ENCODE peak calls at places on chromosomes 16 and 17, in seven cellular contexts. One of them, this sample, is unnamed.

GRCh38 chr17:78925662-78926555 is 722 bp upstream of the TIMP2 start:
- DNase-seq in substantia nigra: peak; percentile 37
- DNase-seq in upper lobe of right lung: peak; percentile 86
- DNase-seq in Panc1: no peak
- DNase-seq in T follicular helper cell: no peak
- DNase-seq in GM03348: peak; percentile 94
- DNase-seq in NCI-H2107: no peak
- DNase-seq in this sample: no peak

GRCh38 chr16:86647561-86647960 is 69.2 kb downstream of the FOXL1 start:
- DNase-seq in substantia nigra: no peak
- DNase-seq in upper lobe of right lung: no peak
- DNase-seq in Panc1: no peak
- DNase-seq in T follicular helper cell: no peak
- DNase-seq in GM03348: no peak
- DNase-seq in NCI-H2107: no peak
- DNase-seq in this sample: no peak

GRCh38 chr17:57391857-57392256 is 135.5 kb downstream of the MSI2 start:
- DNase-seq in substantia nigra: no peak
- DNase-seq in upper lobe of right lung: no peak
- DNase-seq in Panc1: no peak
- DNase-seq in T follicular helper cell: no peak
- DNase-seq in GM03348: no peak
- DNase-seq in NCI-H2107: no peak
- DNase-seq in this sample: no peak

GRCh38 chr16:58678716-58679115 is 5.9 kb downstream of the SLC38A7 start:
- DNase-seq in substantia nigra: peak; percentile 60
- DNase-seq in upper lobe of right lung: no peak
- DNase-seq in Panc1: no peak
- DNase-seq in T follicular helper cell: no peak
- DNase-seq in GM03348: peak; percentile 43
- DNase-seq in NCI-H2107: no peak
- DNase-seq in this sample: peak; percentile 32

GRCh38 chr16:59053911-59054310 is 319.8 kb upstream of the GOT2 start:
- DNase-seq in substantia nigra: no peak
- DNase-seq in upper lobe of right lung: no peak
- DNase-seq in Panc1: no peak
- DNase-seq in T follicular helper cell: no peak
- DNase-seq in GM03348: no peak
- DNase-seq in NCI-H2107: no peak
- DNase-seq in this sample: no peak

GRCh38 chr17:31490991-31491793 is 99.7 kb downstream of the RAB11FIP4 start:
- DNase-seq in substantia nigra: no peak
- DNase-seq in upper lobe of right lung: no peak
- DNase-seq in Panc1: no peak
- DNase-seq in T follicular helper cell: no peak
- DNase-seq in GM03348: no peak
- DNase-seq in NCI-H2107: no peak
- DNase-seq in this sample: no peak

GRCh38 chr17:3004150-3004801 is 59.1 kb downstream of the OR1D5 start:
- DNase-seq in substantia nigra: peak; percentile 99
- DNase-seq in upper lobe of right lung: peak; percentile 98
- DNase-seq in Panc1: peak; percentile 61
- DNase-seq in T follicular helper cell: peak; percentile 49
- DNase-seq in GM03348: peak; percentile 92
- DNase-seq in NCI-H2107: peak; percentile 77
- DNase-seq in this sample: peak; percentile 81

GRCh38 chr17:20852541-20853370 is 190.1 kb downstream of the USP22 start:
- DNase-seq in substantia nigra: no peak
- DNase-seq in upper lobe of right lung: no peak
- DNase-seq in Panc1: no peak
- DNase-seq in T follicular helper cell: no peak
- DNase-seq in GM03348: no peak
- DNase-seq in NCI-H2107: no peak
- DNase-seq in this sample: peak; percentile 46

GRCh38 chr17:18183334-18184142 is at the start of gene ALKBH5:
- DNase-seq in substantia nigra: peak; percentile 96
- DNase-seq in upper lobe of right lung: peak; percentile 97
- DNase-seq in Panc1: peak; percentile 98
- DNase-seq in T follicular helper cell: peak; percentile 96
- DNase-seq in GM03348: peak; percentile 100
- DNase-seq in NCI-H2107: peak; percentile 83
- DNase-seq in this sample: peak; percentile 98

GRCh38 chr17:66580601-66581385 is 254.1 kb upstream of the CACNG5 start:
- DNase-seq in substantia nigra: no peak
- DNase-seq in upper lobe of right lung: no peak
- DNase-seq in Panc1: peak; percentile 13
- DNase-seq in T follicular helper cell: no peak
- DNase-seq in GM03348: no peak
- DNase-seq in NCI-H2107: no peak
- DNase-seq in this sample: no peak

GRCh38 chr17:68561319-68561718 is 39.8 kb downstream of the FAM20A start:
- DNase-seq in substantia nigra: no peak
- DNase-seq in upper lobe of right lung: no peak
- DNase-seq in Panc1: no peak
- DNase-seq in T follicular helper cell: no peak
- DNase-seq in GM03348: no peak
- DNase-seq in NCI-H2107: no peak
- DNase-seq in this sample: no peak

GRCh38 chr17:66468241-66469087 is 166.1 kb downstream of the PRKCA start:
- DNase-seq in substantia nigra: no peak
- DNase-seq in upper lobe of right lung: no peak
- DNase-seq in Panc1: no peak
- DNase-seq in T follicular helper cell: no peak
- DNase-seq in GM03348: peak; percentile 38
- DNase-seq in NCI-H2107: no peak
- DNase-seq in this sample: peak; percentile 29

GRCh38 chr16:51148674-51149228 is 2.3 kb downstream of the SALL1 start:
- DNase-seq in substantia nigra: no peak
- DNase-seq in upper lobe of right lung: no peak
- DNase-seq in Panc1: no peak
- DNase-seq in T follicular helper cell: no peak
- DNase-seq in GM03348: no peak
- DNase-seq in NCI-H2107: no peak
- DNase-seq in this sample: no peak

This sample was measured in activated CD4-positive, alpha-beta T cell treated with anti-CD3 and anti-CD28 coated beads for 36 hours.